ENCODE peak calls at places on chromosomes 5 and 9, in six cellular contexts. One of them, this sample, is unnamed.

GRCh38 chr5:113293068-113293571 is 141.7 kb downstream of the TSSK1B start:
- DNase-seq in hippocampal formation: no peak
- DNase-seq in cardiac muscle cell: peak
- DNase-seq in stimulated activated CD4-positive, alpha-beta T cell treated with anti-CD3 and anti-CD28 coated beads, Interleukin-2, amount 100 ng/mL, for 4 hours: no peak
- DNase-seq in heart right ventricle: no peak
- DNase-seq in fibroblast of lung: peak
- DNase-seq in this sample: no peak

GRCh38 chr5:61680247-61680646 is 348.2 kb downstream of the ZSWIM6 start:
- DNase-seq in stimulated activated CD4-positive, alpha-beta T cell treated with anti-CD3 and anti-CD28 coated beads, Interleukin-2, amount 100 ng/mL, for 4 hours: no peak
- DNase-seq in fibroblast of lung: no peak
- DNase-seq in cardiac muscle cell: no peak
- DNase-seq in heart right ventricle: no peak
- DNase-seq in hippocampal formation: no peak
- DNase-seq in this sample: no peak

GRCh38 chr9:13804532-13804931 is 509.4 kb downstream of the NFIB start:
- DNase-seq in cardiac muscle cell: no peak
- DNase-seq in stimulated activated CD4-positive, alpha-beta T cell treated with anti-CD3 and anti-CD28 coated beads, Interleukin-2, amount 100 ng/mL, for 4 hours: no peak
- DNase-seq in hippocampal formation: no peak
- DNase-seq in fibroblast of lung: peak
- DNase-seq in heart right ventricle: no peak
- DNase-seq in this sample: no peak

GRCh38 chr5:114010362-114010761 is 351.5 kb upstream of the KCNN2 start:
- DNase-seq in hippocampal formation: no peak
- DNase-seq in heart right ventricle: no peak
- DNase-seq in stimulated activated CD4-positive, alpha-beta T cell treated with anti-CD3 and anti-CD28 coated beads, Interleukin-2, amount 100 ng/mL, for 4 hours: no peak
- DNase-seq in fibroblast of lung: peak
- DNase-seq in cardiac muscle cell: no peak
- DNase-seq in this sample: peak

GRCh38 chr5:148790545-148791333 is 35.7 kb upstream of the ADRB2 start:
- DNase-seq in cardiac muscle cell: no peak
- DNase-seq in heart right ventricle: no peak
- DNase-seq in stimulated activated CD4-positive, alpha-beta T cell treated with anti-CD3 and anti-CD28 coated beads, Interleukin-2, amount 100 ng/mL, for 4 hours: no peak
- DNase-seq in hippocampal formation: no peak
- DNase-seq in fibroblast of lung: no peak
- DNase-seq in this sample: no peak

GRCh38 chr9:9942764-9943424 is 669.9 kb downstream of the PTPRD start:
- DNase-seq in heart right ventricle: peak
- DNase-seq in fibroblast of lung: peak
- DNase-seq in hippocampal formation: peak
- DNase-seq in cardiac muscle cell: peak
- DNase-seq in stimulated activated CD4-positive, alpha-beta T cell treated with anti-CD3 and anti-CD28 coated beads, Interleukin-2, amount 100 ng/mL, for 4 hours: no peak
- DNase-seq in this sample: no peak

GRCh38 chr9:36174271-36174670 is 5.1 kb downstream of the CCIN start:
- DNase-seq in stimulated activated CD4-positive, alpha-beta T cell treated with anti-CD3 and anti-CD28 coated beads, Interleukin-2, amount 100 ng/mL, for 4 hours: no peak
- DNase-seq in hippocampal formation: no peak
- DNase-seq in cardiac muscle cell: no peak
- DNase-seq in fibroblast of lung: no peak
- DNase-seq in heart right ventricle: no peak
- DNase-seq in this sample: no peak

GRCh38 chr5:122849746-122850145 is 4.3 kb downstream of the SNX24 start:
- DNase-seq in fibroblast of lung: peak
- DNase-seq in heart right ventricle: no peak
- DNase-seq in hippocampal formation: peak
- DNase-seq in stimulated activated CD4-positive, alpha-beta T cell treated with anti-CD3 and anti-CD28 coated beads, Interleukin-2, amount 100 ng/mL, for 4 hours: no peak
- DNase-seq in cardiac muscle cell: peak
- DNase-seq in this sample: no peak

GRCh38 chr9:136599811-136600660 is 54.2 kb upstream of the NOTCH1 start:
- DNase-seq in hippocampal formation: peak
- DNase-seq in stimulated activated CD4-positive, alpha-beta T cell treated with anti-CD3 and anti-CD28 coated beads, Interleukin-2, amount 100 ng/mL, for 4 hours: no peak
- DNase-seq in fibroblast of lung: no peak
- DNase-seq in cardiac muscle cell: no peak
- DNase-seq in heart right ventricle: no peak
- DNase-seq in this sample: no peak

GRCh38 chr5:129115680-129116079 is 21.1 kb downstream of the ISOC1 start:
- DNase-seq in fibroblast of lung: no peak
- DNase-seq in cardiac muscle cell: no peak
- DNase-seq in hippocampal formation: no peak
- DNase-seq in heart right ventricle: no peak
- DNase-seq in stimulated activated CD4-positive, alpha-beta T cell treated with anti-CD3 and anti-CD28 coated beads, Interleukin-2, amount 100 ng/mL, for 4 hours: no peak
- DNase-seq in this sample: no peak

GRCh38 chr9:112000743-112001142 is 104.1 kb downstream of the UGCG start:
- DNase-seq in stimulated activated CD4-positive, alpha-beta T cell treated with anti-CD3 and anti-CD28 coated beads, Interleukin-2, amount 100 ng/mL, for 4 hours: no peak
- DNase-seq in heart right ventricle: no peak
- DNase-seq in hippocampal formation: no peak
- DNase-seq in cardiac muscle cell: no peak
- DNase-seq in fibroblast of lung: no peak
- DNase-seq in this sample: no peak

GRCh38 chr5:172834570-172835245 is 657 bp downstream of the ERGIC1 start:
- DNase-seq in fibroblast of lung: no peak
- DNase-seq in stimulated activated CD4-positive, alpha-beta T cell treated with anti-CD3 and anti-CD28 coated beads, Interleukin-2, amount 100 ng/mL, for 4 hours: no peak
- DNase-seq in hippocampal formation: no peak
- DNase-seq in cardiac muscle cell: peak
- DNase-seq in heart right ventricle: no peak
- DNase-seq in this sample: no peak

GRCh38 chr9:36825179-36825578 is 208.9 kb downstream of the PAX5 start:
- DNase-seq in cardiac muscle cell: no peak
- DNase-seq in hippocampal formation: no peak
- DNase-seq in stimulated activated CD4-positive, alpha-beta T cell treated with anti-CD3 and anti-CD28 coated beads, Interleukin-2, amount 100 ng/mL, for 4 hours: no peak
- DNase-seq in heart right ventricle: no peak
- DNase-seq in fibroblast of lung: no peak
- DNase-seq in this sample: no peak

GRCh38 chr5:167582263-167582662 is 709.2 kb upstream of the WWC1 start:
- DNase-seq in hippocampal formation: no peak
- DNase-seq in heart right ventricle: no peak
- DNase-seq in stimulated activated CD4-positive, alpha-beta T cell treated with anti-CD3 and anti-CD28 coated beads, Interleukin-2, amount 100 ng/mL, for 4 hours: no peak
- DNase-seq in cardiac muscle cell: no peak
- DNase-seq in fibroblast of lung: no peak
- DNase-seq in this sample: no peak

This sample was measured in skeletal muscle cell.